ENCODE peak calls at places on chromosomes 1 and 21, in six cellular contexts. One of them, this sample, is unnamed.

GRCh38 chr1:34418166-34418565 is 241.5 kb downstream of the C1orf94 start:
- DNase-seq in sigmoid colon: no peak
- DNase-seq in MCF 10A: no peak
- DNase-seq in CD4-positive, alpha-beta T cell: no peak
- DNase-seq in brain microvascular endothelial cell: no peak
- DNase-seq in heart left ventricle: no peak
- DNase-seq in this sample: no peak

GRCh38 chr1:107669996-107670395 is 295.0 kb downstream of the VAV3 start:
- DNase-seq in heart left ventricle: no peak
- DNase-seq in sigmoid colon: peak
- DNase-seq in brain microvascular endothelial cell: no peak
- DNase-seq in MCF 10A: peak
- DNase-seq in CD4-positive, alpha-beta T cell: no peak
- DNase-seq in this sample: no peak

GRCh38 chr1:93599479-93599878 is 82.2 kb downstream of the BCAR3 start:
- DNase-seq in brain microvascular endothelial cell: no peak
- DNase-seq in heart left ventricle: no peak
- DNase-seq in MCF 10A: no peak
- DNase-seq in CD4-positive, alpha-beta T cell: no peak
- DNase-seq in sigmoid colon: no peak
- DNase-seq in this sample: no peak

GRCh38 chr21:44436958-44437357 is 18.4 kb upstream of the LRRC3 start:
- DNase-seq in CD4-positive, alpha-beta T cell: no peak
- DNase-seq in MCF 10A: no peak
- DNase-seq in sigmoid colon: peak
- DNase-seq in brain microvascular endothelial cell: no peak
- DNase-seq in heart left ventricle: peak
- DNase-seq in this sample: no peak

GRCh38 chr21:35150562-35151226 is 101.6 kb upstream of the RUNX1 start:
- DNase-seq in CD4-positive, alpha-beta T cell: no peak
- DNase-seq in MCF 10A: no peak
- DNase-seq in sigmoid colon: no peak
- DNase-seq in brain microvascular endothelial cell: no peak
- DNase-seq in heart left ventricle: no peak
- DNase-seq in this sample: no peak

GRCh38 chr1:183101841-183102276 is 78.6 kb downstream of the LAMC1 start:
- DNase-seq in sigmoid colon: no peak
- DNase-seq in MCF 10A: peak
- DNase-seq in brain microvascular endothelial cell: no peak
- DNase-seq in heart left ventricle: no peak
- DNase-seq in CD4-positive, alpha-beta T cell: no peak
- DNase-seq in this sample: peak

GRCh38 chr1:172561252-172561651 is 28.3 kb downstream of the SUCO start:
- DNase-seq in heart left ventricle: no peak
- DNase-seq in CD4-positive, alpha-beta T cell: no peak
- DNase-seq in MCF 10A: no peak
- DNase-seq in brain microvascular endothelial cell: no peak
- DNase-seq in sigmoid colon: no peak
- DNase-seq in this sample: no peak

GRCh38 chr1:247335871-247336270 is 4.2 kb upstream of the ZNF496 start:
- DNase-seq in sigmoid colon: no peak
- DNase-seq in brain microvascular endothelial cell: no peak
- DNase-seq in CD4-positive, alpha-beta T cell: no peak
- DNase-seq in MCF 10A: no peak
- DNase-seq in heart left ventricle: no peak
- DNase-seq in this sample: no peak

GRCh38 chr1:114559356-114559755 is 22.1 kb downstream of the BCAS2 start:
- DNase-seq in sigmoid colon: no peak
- DNase-seq in heart left ventricle: no peak
- DNase-seq in brain microvascular endothelial cell: no peak
- DNase-seq in MCF 10A: no peak
- DNase-seq in CD4-positive, alpha-beta T cell: no peak
- DNase-seq in this sample: no peak

GRCh38 chr1:229402993-229403392 is 30.9 kb downstream of the ACTA1 start:
- DNase-seq in heart left ventricle: no peak
- DNase-seq in sigmoid colon: no peak
- DNase-seq in brain microvascular endothelial cell: no peak
- DNase-seq in MCF 10A: no peak
- DNase-seq in CD4-positive, alpha-beta T cell: no peak
- DNase-seq in this sample: no peak
- TF ChIP-seq CTCF in heart left ventricle: no peak
- TF ChIP-seq CTCF in sigmoid colon: no peak
- TF ChIP-seq CTCF in brain microvascular endothelial cell: no peak
- TF ChIP-seq CTCF in MCF 10A: no peak
- TF ChIP-seq CTCF in CD4-positive, alpha-beta T cell: no peak
- TF ChIP-seq CTCF in this sample: no peak

DNA sequence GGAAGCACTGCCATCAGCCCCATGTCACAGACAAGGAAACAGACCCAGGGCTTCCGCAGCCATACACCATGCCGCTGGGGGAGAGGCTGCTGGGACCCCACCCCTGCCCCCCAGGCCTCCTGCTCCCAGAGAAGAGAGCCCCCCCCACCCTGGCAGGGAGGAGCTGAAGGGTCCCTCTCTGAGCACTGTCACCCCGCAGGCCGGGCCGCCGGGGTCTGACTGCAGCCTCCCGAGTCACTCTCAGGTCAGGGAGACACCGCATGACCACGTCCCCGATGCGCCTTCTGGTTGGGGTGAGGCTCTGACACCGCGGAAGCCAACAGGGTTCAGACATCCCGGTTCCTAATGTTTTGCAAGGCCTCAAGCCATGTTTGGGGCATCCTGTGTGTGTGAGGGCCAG is 102.3 kb downstream of the SIK1 start:
- DNase-seq in MCF 10A: no peak
- DNase-seq in brain microvascular endothelial cell: no peak
- DNase-seq in CD4-positive, alpha-beta T cell: no peak
- DNase-seq in heart left ventricle: no peak
- DNase-seq in sigmoid colon: no peak
- DNase-seq in this sample: no peak
- TF ChIP-seq CTCF in MCF 10A: no peak
- TF ChIP-seq CTCF in brain microvascular endothelial cell: no peak
- TF ChIP-seq CTCF in CD4-positive, alpha-beta T cell: no peak
- TF ChIP-seq CTCF in heart left ventricle: no peak
- TF ChIP-seq CTCF in sigmoid colon: no peak
- TF ChIP-seq CTCF in this sample: no peak

GRCh38 chr1:234979316-234980223 is 149.1 kb downstream of the TOMM20 start:
- DNase-seq in heart left ventricle: no peak
- DNase-seq in CD4-positive, alpha-beta T cell: no peak
- DNase-seq in sigmoid colon: peak
- DNase-seq in brain microvascular endothelial cell: no peak
- DNase-seq in MCF 10A: no peak
- DNase-seq in this sample: no peak

GRCh38 chr1:234980224-234980656 is 148.4 kb downstream of the TOMM20 start:
- DNase-seq in brain microvascular endothelial cell: no peak
- DNase-seq in heart left ventricle: no peak
- DNase-seq in CD4-positive, alpha-beta T cell: no peak
- DNase-seq in sigmoid colon: no peak
- DNase-seq in MCF 10A: no peak
- DNase-seq in this sample: no peak

GRCh38 chr1:234976880-234977680 is 151.6 kb downstream of the TOMM20 start:
- DNase-seq in sigmoid colon: peak
- DNase-seq in CD4-positive, alpha-beta T cell: no peak
- DNase-seq in MCF 10A: no peak
- DNase-seq in heart left ventricle: no peak
- DNase-seq in brain microvascular endothelial cell: no peak
- DNase-seq in this sample: no peak

GRCh38 chr1:234977891-234978396 is 150.7 kb downstream of the TOMM20 start:
- DNase-seq in MCF 10A: no peak
- DNase-seq in sigmoid colon: peak
- DNase-seq in CD4-positive, alpha-beta T cell: no peak
- DNase-seq in brain microvascular endothelial cell: no peak
- DNase-seq in heart left ventricle: no peak
- DNase-seq in this sample: no peak

GRCh38 chr1:234978397-234979291 is 150.0 kb downstream of the TOMM20 start:
- DNase-seq in heart left ventricle: no peak
- DNase-seq in CD4-positive, alpha-beta T cell: peak
- DNase-seq in MCF 10A: peak
- DNase-seq in brain microvascular endothelial cell: peak
- DNase-seq in sigmoid colon: peak
- DNase-seq in this sample: peak
- TF ChIP-seq CTCF in heart left ventricle: no peak
- TF ChIP-seq CTCF in CD4-positive, alpha-beta T cell: peak
- TF ChIP-seq CTCF in MCF 10A: no peak
- TF ChIP-seq CTCF in brain microvascular endothelial cell: peak
- TF ChIP-seq CTCF in sigmoid colon: no peak
- TF ChIP-seq CTCF in this sample: no peak

GRCh38 chr1:160085686-160086089 is 4.3 kb downstream of the KCNJ9 start:
- DNase-seq in MCF 10A: peak
- DNase-seq in brain microvascular endothelial cell: peak
- DNase-seq in heart left ventricle: peak
- DNase-seq in sigmoid colon: peak
- DNase-seq in CD4-positive, alpha-beta T cell: peak
- DNase-seq in this sample: peak
- TF ChIP-seq CTCF in MCF 10A: peak
- TF ChIP-seq CTCF in brain microvascular endothelial cell: peak
- TF ChIP-seq CTCF in heart left ventricle: peak
- TF ChIP-seq CTCF in sigmoid colon: peak
- TF ChIP-seq CTCF in CD4-positive, alpha-beta T cell: peak
- TF ChIP-seq CTCF in this sample: no peak

GRCh38 chr21:21001591-21002100 is 3.4 kb downstream of the NCAM2 start:
- DNase-seq in CD4-positive, alpha-beta T cell: no peak
- DNase-seq in MCF 10A: no peak
- DNase-seq in brain microvascular endothelial cell: no peak
- DNase-seq in sigmoid colon: no peak
- DNase-seq in heart left ventricle: no peak
- DNase-seq in this sample: no peak

GRCh38 chr21:21007606-21008005 is 9.4 kb downstream of the NCAM2 start:
- DNase-seq in heart left ventricle: no peak
- DNase-seq in sigmoid colon: no peak
- DNase-seq in CD4-positive, alpha-beta T cell: no peak
- DNase-seq in brain microvascular endothelial cell: no peak
- DNase-seq in MCF 10A: no peak
- DNase-seq in this sample: no peak

GRCh38 chr21:21002137-21002536 is 3.9 kb downstream of the NCAM2 start:
- DNase-seq in CD4-positive, alpha-beta T cell: no peak
- DNase-seq in sigmoid colon: no peak
- DNase-seq in brain microvascular endothelial cell: no peak
- DNase-seq in heart left ventricle: no peak
- DNase-seq in MCF 10A: no peak
- DNase-seq in this sample: no peak

GRCh38 chr21:21000576-21001175 is 2.5 kb downstream of the NCAM2 start:
- DNase-seq in sigmoid colon: no peak
- DNase-seq in MCF 10A: no peak
- DNase-seq in CD4-positive, alpha-beta T cell: no peak
- DNase-seq in heart left ventricle: no peak
- DNase-seq in brain microvascular endothelial cell: no peak
- DNase-seq in this sample: no peak

DNA sequence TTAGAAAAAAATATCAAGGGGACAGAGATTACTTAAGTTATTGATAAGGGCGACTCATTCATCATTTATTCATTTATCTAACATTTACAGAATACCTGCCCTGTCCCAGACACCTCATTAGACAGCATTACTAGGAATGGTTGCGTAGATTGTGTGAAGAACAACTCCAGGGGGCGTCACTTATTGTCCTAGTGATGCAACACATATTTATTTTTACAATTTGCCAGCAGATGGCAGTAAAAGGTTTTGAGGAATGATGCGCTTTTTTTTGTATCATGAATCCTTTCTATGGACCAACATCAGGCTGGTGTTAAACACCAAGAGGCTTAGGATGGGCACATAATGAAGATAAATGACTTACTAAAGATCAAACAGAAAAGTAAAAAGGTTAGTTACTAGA is 5.5 kb downstream of the NCAM2 start:
- DNase-seq in brain microvascular endothelial cell: peak
- DNase-seq in sigmoid colon: no peak
- DNase-seq in heart left ventricle: no peak
- DNase-seq in CD4-positive, alpha-beta T cell: no peak
- DNase-seq in MCF 10A: peak
- DNase-seq in this sample: no peak
- TF ChIP-seq CTCF in brain microvascular endothelial cell: peak
- TF ChIP-seq CTCF in sigmoid colon: no peak
- TF ChIP-seq CTCF in heart left ventricle: peak
- TF ChIP-seq CTCF in CD4-positive, alpha-beta T cell: no peak
- TF ChIP-seq CTCF in MCF 10A: peak
- TF ChIP-seq CTCF in this sample: no peak

DNA sequence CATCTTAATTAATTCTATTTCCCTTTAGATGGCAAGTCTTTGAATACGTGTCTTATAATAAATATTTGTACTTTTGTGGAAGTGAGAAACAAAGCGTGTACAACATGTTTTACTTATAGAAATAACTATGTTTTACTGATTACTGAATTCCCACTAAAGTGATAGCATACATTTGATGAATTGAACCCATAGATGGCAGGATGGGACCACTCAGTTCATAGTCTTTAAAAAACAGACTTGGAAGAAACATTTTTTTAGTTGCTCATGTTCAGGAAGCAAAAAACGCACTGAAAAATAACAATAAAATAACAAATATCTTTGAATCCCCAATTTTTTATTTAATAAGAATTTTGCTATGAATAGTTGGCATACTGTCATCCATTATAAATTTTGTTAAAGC is 507.1 kb upstream of the ZRANB2 start:
- DNase-seq in sigmoid colon: no peak
- DNase-seq in heart left ventricle: no peak
- DNase-seq in brain microvascular endothelial cell: no peak
- DNase-seq in CD4-positive, alpha-beta T cell: no peak
- DNase-seq in MCF 10A: peak
- DNase-seq in this sample: no peak
- TF ChIP-seq CTCF in sigmoid colon: no peak
- TF ChIP-seq CTCF in heart left ventricle: peak
- TF ChIP-seq CTCF in brain microvascular endothelial cell: peak
- TF ChIP-seq CTCF in CD4-positive, alpha-beta T cell: no peak
- TF ChIP-seq CTCF in MCF 10A: peak
- TF ChIP-seq CTCF in this sample: no peak

This sample was measured in activated B cell treated with CpG ODN at 0.5 μM for 24 hours.